ENCODE peak calls at places on chromosomes 7 and 10, in six cellular contexts. E, D, S, X, Z and L are unnamed samples.

GRCh38 chr7:17882685-17883084 is 57.6 kb downstream of the SNX13 start:
- DNase-seq in E (no peak), D (no peak), S (no peak), X (no peak), Z (no peak), L (no peak)

GRCh38 chr10:122782911-122783310 is 62.7 kb downstream of the CUZD1 start:
- DNase-seq in E (no peak), D (no peak), S (no peak), X (no peak), Z (no peak), L (no peak)

GRCh38 chr10:8054498-8055407 is at the start of gene GATA3:
- DNase-seq in E (peak), D (peak), S (no peak), X (no peak), Z (no peak), L (no peak)

GRCh38 chr10:7789390-7789789 is 1.4 kb downstream of the ATP5F1C start:
- DNase-seq in E (peak), D (no peak), S (no peak), X (no peak), Z (no peak), L (no peak)

GRCh38 chr10:43138757-43139241 is 554 bp downstream of the CSGALNACT2 start:
- DNase-seq in E (peak), D (peak), S (peak), X (no peak), Z (no peak), L (peak)

GRCh38 chr10:98272690-98273453 is 4.9 kb upstream of the LOXL4 start:
- DNase-seq in E (peak), D (no peak), S (no peak), X (no peak), Z (no peak), L (no peak)

GRCh38 chr10:125057158-125058001 is 103.0 kb downstream of the CTBP2 start:
- DNase-seq in E (peak), D (no peak), S (no peak), X (peak), Z (no peak), L (no peak)

GRCh38 chr7:132778761-132779160 is 202.5 kb upstream of the PLXNA4 start:
- DNase-seq in E (no peak), D (no peak), S (no peak), X (no peak), Z (no peak), L (no peak)